ENCODE peak calls at places on chromosomes 7 and 10, in five cellular contexts. X is T-helper 1 cell, H is COLO829, C is colonic mucosa, B is NCI-H2081. W is an unnamed sample.

GRCh38 chr7:514242-514641 is 5.4 kb downstream of the PDGFA start:
- DNase-seq in B (no peak), X (no peak), C (no peak), H (no peak), W (no peak)

GRCh38 chr7:95690367-95690947 is 81.9 kb upstream of the DYNC1I1 start:
- DNase-seq in X (no peak), C (peak), B (peak), H (peak), W (peak)

GRCh38 chr10:52864459-52865106 is 92.0 kb upstream of the MBL2 start:
- DNase-seq in H (peak), X (no peak), B (no peak), C (no peak), W (no peak)

GRCh38 chr7:105674200-105675030 is 93.1 kb upstream of the EFCAB10 start:
- DNase-seq in C (no peak), B (no peak), X (no peak), H (no peak), W (no peak)

GRCh38 chr7:137935849-137936508 is 65.9 kb downstream of the CREB3L2 start:
- DNase-seq in C (peak), B (no peak), X (no peak), H (peak), W (no peak)

GRCh38 chr10:95742529-95742884 is 13.5 kb upstream of the ENTPD1 start:
- DNase-seq in B (peak), X (no peak), C (peak), H (no peak), W (peak)

GRCh38 chr7:28988091-28988490 is 30.0 kb upstream of the TRIL start:
- DNase-seq in C (no peak), B (no peak), H (no peak), X (no peak), W (no peak)

GRCh38 chr7:39921505-39922250 is 28.4 kb upstream of the CDK13 start:
- DNase-seq in B (no peak), X (no peak), C (no peak), H (no peak), W (no peak)

GRCh38 chr10:114151486-114151885 is 22.5 kb downstream of the CCDC186 start:
- DNase-seq in B (no peak), C (no peak), H (no peak), X (no peak), W (no peak)

GRCh38 chr10:17838080-17838634 is 29.0 kb downstream of the MRC1 start:
- DNase-seq in X (no peak), C (no peak), B (no peak), H (no peak), W (no peak)

GRCh38 chr10:29324220-29324831 is 35.5 kb downstream of the LYZL1 start:
- DNase-seq in X (no peak), H (no peak), C (no peak), B (no peak), W (no peak)

GRCh38 chr7:135558337-135558767 is 635 bp downstream of the NUP205 start:
- DNase-seq in C (peak), X (peak), H (peak), B (peak), W (peak)

GRCh38 chr10:1120761-1121160 is 64.6 kb downstream of the WDR37 start:
- DNase-seq in C (peak), B (no peak), X (no peak), H (no peak), W (no peak)

GRCh38 chr10:79178614-79179403 is 110.0 kb downstream of the ZMIZ1 start:
- DNase-seq in B (peak), X (no peak), H (no peak), C (no peak), W (peak)

GRCh38 chr7:94368371-94368791 is 26.3 kb upstream of the COL1A2 start:
- DNase-seq in B (no peak), X (no peak), H (no peak), C (no peak), W (no peak)

GRCh38 chr7:158865462-158865922 is 9.1 kb downstream of the DYNC2I1 start:
- DNase-seq in C (peak), B (no peak), H (no peak), X (no peak), W (no peak)

GRCh38 chr7:22618528-22618927 is 108.5 kb upstream of the IL6 start:
- DNase-seq in X (no peak), H (no peak), B (no peak), C (no peak), W (no peak)

GRCh38 chr10:1299041-1299726 is 243.0 kb downstream of the WDR37 start:
- DNase-seq in B (no peak), H (no peak), C (no peak), X (no peak), W (no peak)

GRCh38 chr10:81386817-81387216 is 488.2 kb upstream of the NRG3 start:
- DNase-seq in C (no peak), X (no peak), B (no peak), H (no peak), W (no peak)

GRCh38 chr7:30027065-30027456 is 559 bp upstream of the FKBP14 start:
- DNase-seq in C (no peak), X (no peak), B (no peak), H (peak), W (peak)

GRCh38 chr10:29412452-29413004 is 123.7 kb downstream of the LYZL1 start:
- DNase-seq in B (no peak), H (no peak), C (no peak), X (no peak), W (no peak)